ENCODE peak calls at places on chromosome 6, in six cellular contexts. K, I, L, B, H and E are unnamed samples.

GRCh38 chr6:70310063-70310694 is 7.3 kb upstream of the COL9A1 start:
- DNase-seq in I (peak), L (peak), K (peak), H (peak), B (no peak), E (peak)

GRCh38 chr6:170143401-170144150 is 147.3 kb downstream of the DLL1 start:
- DNase-seq in H (no peak), K (no peak), B (no peak), I (no peak), L (no peak), E (no peak)

GRCh38 chr6:105135056-105135455 is 44.8 kb downstream of the POPDC3 start:
- DNase-seq in L (peak), K (peak), B (no peak), I (no peak), H (peak), E (no peak)

GRCh38 chr6:166760288-166760687 is 133.2 kb upstream of the RPS6KA2 start:
- DNase-seq in I (no peak), K (no peak), L (no peak), B (no peak), H (no peak), E (no peak)

GRCh38 chr6:151822252-151823111 is 15.0 kb downstream of the ESR1 start:
- DNase-seq in B (no peak), L (no peak), H (no peak), K (no peak), I (no peak), E (no peak)

GRCh38 chr6:28802417-28803336 is 121.1 kb downstream of the TRIM27 start:
- DNase-seq in K (peak), L (peak), I (no peak), B (no peak), H (peak), E (peak)

GRCh38 chr6:142725024-142725770 is 219.8 kb downstream of the HIVEP2 start:
- DNase-seq in K (no peak), B (no peak), L (no peak), H (no peak), I (no peak), E (no peak)

GRCh38 chr6:155269765-155270164 is 6.0 kb downstream of the CLDN20 start:
- DNase-seq in B (no peak), K (no peak), I (no peak), L (no peak), H (no peak), E (no peak)

GRCh38 chr6:692356-692851 is 535 bp downstream of the EXOC2 start:
- DNase-seq in B (peak), K (peak), I (peak), L (peak), H (peak), E (peak)

GRCh38 chr6:157898169-157898568 is 75.1 kb downstream of the SNX9 start:
- DNase-seq in I (no peak), B (no peak), L (no peak), H (no peak), K (no peak), E (no peak)

GRCh38 chr6:5992551-5993225 is 14.0 kb downstream of the NRN1 start:
- DNase-seq in I (no peak), L (no peak), B (no peak), H (no peak), K (no peak), E (no peak)

GRCh38 chr6:17967668-17968067 is 19.8 kb downstream of the KIF13A start:
- DNase-seq in B (no peak), I (no peak), L (no peak), K (no peak), H (no peak), E (no peak)

GRCh38 chr6:73062837-73063236 is 162.5 kb downstream of the KHDC1L start:
- DNase-seq in K (peak), I (no peak), B (no peak), H (peak), L (no peak), E (peak)